ENCODE peak calls at places on chromosomes 7 and 10, in five cellular contexts. U is stimulated activated CD4-positive, alpha-beta T cell treated with anti-CD3 and anti-CD28 coated beads, Interleukin-15, amount 100 ng/mL, for 1 hour; K is germinal center; V is astrocyte of the spinal cord; G is IMR-90. W is an unnamed sample.

GRCh38 chr10:58438340-58438739 is 53.1 kb downstream of the TFAM start:
- DNase-seq in U (no peak), K (no peak), V (peak; percentile 63), G (peak; percentile 73), W (no peak)

GRCh38 chr7:42494199-42494710 is 257.2 kb upstream of the GLI3 start:
- DNase-seq in U (no peak), K (no peak), V (no peak), G (no peak), W (no peak)

GRCh38 chr10:49055231-49055850 is 60.0 kb downstream of the VSTM4 start:
- DNase-seq in U (no peak), K (no peak), V (no peak), G (no peak), W (no peak)

GRCh38 chr10:132146941-132147915 is 39.5 kb upstream of the DPYSL4 start:
- DNase-seq in U (no peak), K (no peak), V (no peak), G (no peak), W (no peak)

GRCh38 chr10:48789861-48790739 is 105.4 kb downstream of the WDFY4 start:
- DNase-seq in U (no peak), K (no peak), V (no peak), G (no peak), W (no peak)

GRCh38 chr7:157525501-157525915 is 188.7 kb downstream of the DNAJB6 start:
- DNase-seq in U (no peak), K (no peak), V (no peak), G (no peak), W (no peak)

GRCh38 chr7:118080947-118081346 is 103.0 kb upstream of the LSM8 start:
- DNase-seq in U (no peak), K (no peak), V (peak; percentile 87), G (peak; percentile 81), W (peak; percentile 23)

GRCh38 chr7:17846935-17847334 is 93.4 kb downstream of the SNX13 start:
- DNase-seq in U (no peak), K (no peak), V (no peak), G (no peak), W (no peak)

GRCh38 chr10:22252801-22253577 is 35.2 kb upstream of the EBLN1 start:
- DNase-seq in U (peak; percentile 15), K (peak; percentile 11), V (peak; percentile 22), G (no peak), W (peak; percentile 53)

GRCh38 chr10:127492607-127493250 is 56.4 kb upstream of the NPS start:
- DNase-seq in U (no peak), K (no peak), V (no peak), G (no peak), W (no peak)

GRCh38 chr7:134755422-134756022 is 23.9 kb upstream of the CALD1 start:
- DNase-seq in U (no peak), K (no peak), V (peak; percentile 56), G (no peak), W (no peak)

GRCh38 chr10:34112431-34112830 is 702.7 kb downstream of the PARD3 start:
- DNase-seq in U (no peak), K (no peak), V (no peak), G (peak; percentile 22), W (no peak)

GRCh38 chr7:150404172-150404784 is 25.1 kb downstream of the ZNF775 start:
- DNase-seq in U (no peak), K (peak; percentile 23), V (no peak), G (no peak), W (no peak)